ENCODE peak calls at places on chromosome 10, in six cellular contexts. I is HepG2, D is K562, N is SK-N-SH, T is GM12878, S is GM12892. G is an unnamed sample.

GRCh38 chr10:89398003-89398749 is 5.8 kb downstream of the IFIT1 start:
- DNase-seq in I (no peak), S (no peak), N (no peak), D (no peak), T (no peak), G (no peak)

GRCh38 chr10:30502266-30503058 is 68.5 kb downstream of the MAP3K8 start:
- DNase-seq in S (peak), T (no peak), N (no peak), D (peak), I (no peak), G (no peak)

GRCh38 chr10:2137549-2138174 is 400.3 kb upstream of the ADARB2 start:
- DNase-seq in S (no peak), T (no peak), N (no peak), I (peak), D (peak), G (peak)

GRCh38 chr10:28737096-28737495 is 59.8 kb downstream of the BAMBI start:
- DNase-seq in D (no peak), N (no peak), T (no peak), S (no peak), I (no peak), G (no peak)

GRCh38 chr10:76430330-76430729 is 998.9 kb downstream of the LRMDA start:
- DNase-seq in T (no peak), S (no peak), I (no peak), N (no peak), D (no peak), G (no peak)

GRCh38 chr10:32093650-32094049 is 37.4 kb upstream of the KIF5B start:
- DNase-seq in T (no peak), S (no peak), D (no peak), I (no peak), N (no peak), G (no peak)

GRCh38 chr10:124064676-124065075 is 28.7 kb downstream of the CHST15 start:
- DNase-seq in T (no peak), I (no peak), D (no peak), N (no peak), S (no peak), G (no peak)

GRCh38 chr10:9800011-9800410 is 1217.7 kb upstream of the CELF2 start:
- DNase-seq in S (no peak), N (no peak), I (no peak), D (no peak), T (no peak), G (no peak)

GRCh38 chr10:103759100-103759781 is 96.1 kb downstream of the SH3PXD2A start:
- DNase-seq in T (no peak), D (no peak), N (peak), S (no peak), I (peak), G (no peak)

GRCh38 chr10:62278461-62278910 is 9.8 kb upstream of the RTKN2 start:
- DNase-seq in N (no peak), S (no peak), I (no peak), D (no peak), T (no peak), G (no peak)

GRCh38 chr10:68871731-68872342 is 29.3 kb upstream of the DDX50 start:
- DNase-seq in N (peak), I (peak), T (no peak), D (no peak), S (no peak), G (no peak)

GRCh38 chr10:31479752-31480151 is 160.7 kb downstream of the ZEB1 start:
- DNase-seq in N (no peak), S (no peak), D (no peak), I (no peak), T (no peak), G (no peak)

DNA sequence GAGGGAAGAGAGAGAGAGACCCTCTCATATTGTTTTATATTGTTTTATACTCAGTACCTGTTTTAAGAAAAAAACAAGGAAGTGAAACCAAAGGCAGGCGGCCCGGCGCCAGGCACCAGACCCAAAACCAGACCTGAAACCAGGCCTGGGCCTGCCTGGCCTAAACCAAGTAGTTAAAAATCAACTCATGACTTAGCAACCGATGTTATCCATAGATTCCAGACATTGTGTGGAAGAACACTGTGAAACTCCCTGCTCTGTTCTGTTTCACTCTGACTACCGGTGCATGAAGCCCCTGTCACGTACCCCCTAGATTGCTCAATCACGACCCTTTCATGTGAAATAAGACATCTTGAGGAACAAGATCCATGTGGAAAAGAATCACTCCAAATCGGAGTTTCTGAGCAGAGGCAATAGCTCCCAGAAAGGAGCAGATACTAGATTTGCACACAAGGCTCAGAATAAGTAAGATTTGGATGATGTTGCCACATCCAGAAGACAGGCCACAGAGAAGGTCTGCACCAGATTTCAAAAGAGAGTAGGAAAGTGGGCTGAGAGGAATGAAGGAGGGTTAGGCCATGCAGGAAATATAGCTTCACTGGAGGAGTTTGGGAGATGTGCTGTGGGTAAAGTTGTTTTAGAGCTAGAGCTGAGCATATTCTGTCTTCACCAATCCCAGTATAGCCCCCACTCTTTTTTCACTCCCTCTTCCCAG is 8.7 kb upstream of the ZNF248 start:
- DNase-seq in I (no peak), S (no peak), D (no peak), T (no peak), N (no peak), G (no peak)
- TF ChIP-seq TAF1 in I (no peak), S (no peak), D (no peak), T (no peak), N (no peak), G (no peak)

GRCh38 chr10:60735244-60735643 is 43.0 kb upstream of the CDK1 start:
- DNase-seq in S (no peak), N (no peak), I (no peak), D (no peak), T (no peak), G (no peak)

GRCh38 chr10:60742512-60742911 is 35.8 kb upstream of the CDK1 start:
- DNase-seq in S (no peak), I (no peak), T (no peak), N (no peak), D (no peak), G (no peak)

GRCh38 chr10:60737242-60737641 is 41.0 kb upstream of the CDK1 start:
- DNase-seq in T (no peak), N (no peak), D (no peak), S (no peak), I (no peak), G (no peak)

GRCh38 chr10:60734226-60734625 is 44.1 kb upstream of the CDK1 start:
- DNase-seq in S (no peak), T (no peak), D (no peak), I (no peak), N (no peak), G (no peak)

DNA sequence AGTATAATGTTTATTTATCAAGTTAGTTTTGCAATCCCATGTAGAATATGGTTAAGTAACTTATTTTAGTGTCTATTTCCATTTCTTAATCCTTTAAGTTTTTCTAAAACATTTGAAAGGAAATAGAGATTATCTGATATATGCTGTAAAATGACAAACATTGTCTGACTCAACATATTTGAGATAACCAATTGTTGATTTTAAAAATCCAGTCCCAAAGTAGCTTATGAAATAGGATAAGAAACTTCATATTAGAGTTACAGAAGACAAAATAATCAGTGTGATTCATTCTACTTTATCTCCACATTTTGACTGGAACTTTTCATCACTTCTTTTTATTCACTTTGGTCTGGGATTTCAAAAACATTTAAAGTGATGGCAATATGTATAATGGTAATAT is 38.7 kb upstream of the CDK1 start:
- DNase-seq in N (no peak), I (no peak), S (no peak), T (no peak), D (no peak), G (no peak)
- TF ChIP-seq TAF1 in N (no peak), I (no peak), S (no peak), T (no peak), D (no peak), G (no peak)

GRCh38 chr10:79063071-79063491 is 5.7 kb upstream of the ZMIZ1 start:
- DNase-seq in S (no peak), I (no peak), T (no peak), D (no peak), N (no peak), G (no peak)

GRCh38 chr10:79063661-79064490 is 4.9 kb upstream of the ZMIZ1 start:
- DNase-seq in S (no peak), T (no peak), D (no peak), I (no peak), N (no peak), G (no peak)

GRCh38 chr10:79059859-79060379 is 8.8 kb upstream of the ZMIZ1 start:
- DNase-seq in I (peak), T (no peak), N (no peak), D (no peak), S (no peak), G (no peak)

GRCh38 chr10:79060641-79061255 is 8.0 kb upstream of the ZMIZ1 start:
- DNase-seq in N (no peak), T (no peak), D (no peak), S (no peak), I (no peak), G (no peak)

GRCh38 chr10:79061441-79062315 is 7.1 kb upstream of the ZMIZ1 start:
- DNase-seq in I (no peak), T (no peak), N (no peak), D (no peak), S (no peak), G (no peak)
- TF ChIP-seq TAF1 in I (no peak), T (no peak), N (no peak), D (no peak), S (no peak), G (no peak)

DNA sequence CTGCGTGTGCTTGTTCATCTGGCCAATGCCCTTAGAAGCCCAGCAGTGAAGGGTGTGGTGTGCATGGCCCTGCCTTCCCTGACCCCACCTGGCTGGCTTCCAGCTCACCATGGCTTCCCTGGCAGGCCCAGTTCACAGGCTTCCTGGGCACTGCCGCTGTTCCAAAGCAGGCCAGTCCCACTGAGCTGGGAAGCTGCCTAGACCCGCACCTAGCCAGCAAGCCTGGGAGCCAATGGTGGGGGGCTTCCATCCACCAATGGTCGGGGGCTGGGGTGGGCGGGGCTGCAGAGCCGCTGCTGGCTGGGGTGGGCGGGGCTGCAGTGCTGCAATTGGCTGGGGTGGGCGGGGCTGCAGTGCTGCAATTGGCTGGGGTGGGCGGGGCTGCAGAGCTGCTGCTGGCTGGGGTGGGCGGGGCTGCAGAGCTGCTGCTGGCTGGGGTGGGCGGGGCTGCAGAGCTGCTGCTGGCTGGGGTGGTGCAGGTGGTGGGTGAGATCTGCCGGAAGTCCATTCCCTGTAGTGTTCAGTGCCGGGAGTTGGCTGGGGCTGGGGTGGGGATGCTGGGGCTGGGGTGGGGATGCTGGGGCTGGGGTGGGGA is 12.4 kb downstream of the CALY start:
- DNase-seq in D (peak), I (peak), N (peak), T (no peak), S (no peak), G (peak)
- TF ChIP-seq TAF1 in D (no peak), I (no peak), N (no peak), T (no peak), S (no peak), G (no peak)

DNA sequence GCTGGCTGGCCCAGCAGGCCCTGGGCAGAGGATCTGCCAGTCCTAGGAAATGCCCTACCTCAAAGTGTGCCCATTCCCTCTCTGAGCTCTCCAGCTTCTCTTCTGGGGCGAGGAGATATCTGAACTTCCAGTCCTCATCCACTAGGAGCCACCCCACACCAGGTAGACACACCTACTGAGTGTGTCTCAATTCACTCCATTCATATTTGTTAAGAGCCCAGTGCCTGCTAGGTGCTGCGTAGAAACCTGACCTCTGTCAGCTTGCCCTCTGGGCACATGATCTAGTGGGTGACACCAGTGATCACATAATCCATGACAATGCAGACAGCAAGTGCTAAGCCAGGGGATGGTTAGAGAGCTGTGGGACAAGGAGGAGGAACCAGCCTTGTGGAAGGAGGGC is 81.5 kb downstream of the COL13A1 start:
- DNase-seq in D (peak), I (peak), N (no peak), S (no peak), T (no peak), G (no peak)
- TF ChIP-seq TAF1 in D (no peak), I (no peak), N (no peak), S (no peak), T (no peak), G (no peak)

GRCh38 chr10:95229724-95230627 is 35.9 kb downstream of the ACSM6 start:
- DNase-seq in N (no peak), S (no peak), T (no peak), I (no peak), D (no peak), G (peak)
- TF ChIP-seq TAF1 in N (no peak), S (no peak), T (no peak), I (no peak), D (no peak), G (no peak)

GRCh38 chr10:116690356-116691078 is 51.8 kb downstream of the HSPA12A start:
- DNase-seq in I (no peak), N (no peak), T (no peak), S (no peak), D (no peak), G (peak)
- TF ChIP-seq TAF1 in I (no peak), N (no peak), T (no peak), S (no peak), D (no peak), G (no peak)

GRCh38 chr10:113129117-113129516 is 179.1 kb downstream of the TCF7L2 start:
- DNase-seq in D (no peak), N (no peak), I (no peak), S (no peak), T (no peak), G (no peak)

GRCh38 chr10:113132651-113133088 is 182.6 kb downstream of the TCF7L2 start:
- DNase-seq in T (no peak), I (no peak), N (no peak), S (no peak), D (no peak), G (no peak)

GRCh38 chr10:113131611-113132330 is 181.7 kb downstream of the TCF7L2 start:
- DNase-seq in S (no peak), T (no peak), N (no peak), I (peak), D (no peak), G (no peak)

GRCh38 chr10:113135025-113135424 is 185.0 kb downstream of the TCF7L2 start:
- DNase-seq in N (no peak), T (no peak), S (no peak), I (no peak), D (no peak), G (peak)

GRCh38 chr10:113133497-113133896 is 183.4 kb downstream of the TCF7L2 start:
- DNase-seq in S (no peak), T (no peak), D (no peak), I (no peak), N (no peak), G (no peak)
- TF ChIP-seq TAF1 in S (no peak), T (no peak), D (no peak), I (no peak), N (no peak), G (no peak)